ENCODE peak calls at places on chromosomes 11 and 22, in seven cellular contexts. One of them, this sample, is unnamed.

GRCh38 chr11:67606150-67606476 is 623 bp upstream of the NDUFV1 start:
- DNase-seq in Caco-2: no peak
- DNase-seq in A549: no peak
- DNase-seq in activated CD8-positive, alpha-beta T cell treated with anti-CD3 and anti-CD28 coated beads for 36 hours: no peak
- DNase-seq in endothelial cell of umbilical vein: no peak
- DNase-seq in B cell: no peak
- DNase-seq in CD4-positive, alpha-beta T cell: no peak
- DNase-seq in this sample: no peak

GRCh38 chr22:49046546-49047305 is 780.9 kb downstream of the BRD1 start:
- DNase-seq in B cell: peak
- DNase-seq in Caco-2: peak
- DNase-seq in activated CD8-positive, alpha-beta T cell treated with anti-CD3 and anti-CD28 coated beads for 36 hours: peak
- DNase-seq in A549: peak
- DNase-seq in endothelial cell of umbilical vein: no peak
- DNase-seq in CD4-positive, alpha-beta T cell: peak
- DNase-seq in this sample: peak

GRCh38 chr11:134372961-134373360 is 39.1 kb downstream of the B3GAT1 start:
- DNase-seq in endothelial cell of umbilical vein: no peak
- DNase-seq in B cell: no peak
- DNase-seq in activated CD8-positive, alpha-beta T cell treated with anti-CD3 and anti-CD28 coated beads for 36 hours: no peak
- DNase-seq in Caco-2: no peak
- DNase-seq in A549: no peak
- DNase-seq in CD4-positive, alpha-beta T cell: no peak
- DNase-seq in this sample: no peak

GRCh38 chr11:5123802-5124521 is 14.2 kb downstream of the OR52A5 start:
- DNase-seq in endothelial cell of umbilical vein: peak
- DNase-seq in B cell: no peak
- DNase-seq in activated CD8-positive, alpha-beta T cell treated with anti-CD3 and anti-CD28 coated beads for 36 hours: peak
- DNase-seq in A549: peak
- DNase-seq in Caco-2: peak
- DNase-seq in CD4-positive, alpha-beta T cell: peak
- DNase-seq in this sample: peak

GRCh38 chr11:77107950-77108349 is 5.3 kb downstream of the OMP start:
- DNase-seq in B cell: no peak
- DNase-seq in activated CD8-positive, alpha-beta T cell treated with anti-CD3 and anti-CD28 coated beads for 36 hours: no peak
- DNase-seq in Caco-2: no peak
- DNase-seq in endothelial cell of umbilical vein: peak
- DNase-seq in CD4-positive, alpha-beta T cell: no peak
- DNase-seq in A549: peak
- DNase-seq in this sample: no peak

GRCh38 chr11:118911113-118911879 is 14.4 kb downstream of the BCL9L start:
- DNase-seq in A549: no peak
- DNase-seq in Caco-2: peak
- DNase-seq in activated CD8-positive, alpha-beta T cell treated with anti-CD3 and anti-CD28 coated beads for 36 hours: peak
- DNase-seq in endothelial cell of umbilical vein: no peak
- DNase-seq in CD4-positive, alpha-beta T cell: peak
- DNase-seq in B cell: no peak
- DNase-seq in this sample: no peak

GRCh38 chr11:134583397-134583990 is 171.5 kb upstream of the B3GAT1 start:
- DNase-seq in activated CD8-positive, alpha-beta T cell treated with anti-CD3 and anti-CD28 coated beads for 36 hours: no peak
- DNase-seq in Caco-2: no peak
- DNase-seq in B cell: no peak
- DNase-seq in A549: no peak
- DNase-seq in CD4-positive, alpha-beta T cell: no peak
- DNase-seq in endothelial cell of umbilical vein: no peak
- DNase-seq in this sample: peak

GRCh38 chr11:44094260-44094868 is 1.1 kb upstream of the EXT2 start:
- DNase-seq in endothelial cell of umbilical vein: peak
- DNase-seq in Caco-2: peak
- DNase-seq in CD4-positive, alpha-beta T cell: peak
- DNase-seq in B cell: peak
- DNase-seq in activated CD8-positive, alpha-beta T cell treated with anti-CD3 and anti-CD28 coated beads for 36 hours: peak
- DNase-seq in A549: peak
- DNase-seq in this sample: peak

GRCh38 chr11:75189911-75190310 is 39.0 kb downstream of the SLCO2B1 start:
- DNase-seq in activated CD8-positive, alpha-beta T cell treated with anti-CD3 and anti-CD28 coated beads for 36 hours: no peak
- DNase-seq in B cell: no peak
- DNase-seq in Caco-2: no peak
- DNase-seq in A549: no peak
- DNase-seq in CD4-positive, alpha-beta T cell: no peak
- DNase-seq in endothelial cell of umbilical vein: no peak
- DNase-seq in this sample: no peak

GRCh38 chr22:28429711-28430110 is 249.9 kb downstream of the TTC28 start:
- DNase-seq in B cell: no peak
- DNase-seq in activated CD8-positive, alpha-beta T cell treated with anti-CD3 and anti-CD28 coated beads for 36 hours: no peak
- DNase-seq in CD4-positive, alpha-beta T cell: no peak
- DNase-seq in A549: no peak
- DNase-seq in Caco-2: no peak
- DNase-seq in endothelial cell of umbilical vein: no peak
- DNase-seq in this sample: no peak

GRCh38 chr11:34630544-34630943 is 9.7 kb downstream of the EHF start:
- DNase-seq in CD4-positive, alpha-beta T cell: no peak
- DNase-seq in B cell: no peak
- DNase-seq in Caco-2: no peak
- DNase-seq in A549: no peak
- DNase-seq in endothelial cell of umbilical vein: no peak
- DNase-seq in activated CD8-positive, alpha-beta T cell treated with anti-CD3 and anti-CD28 coated beads for 36 hours: no peak
- DNase-seq in this sample: no peak

GRCh38 chr22:33896801-33897620 is 23.3 kb downstream of the LARGE1 start:
- DNase-seq in CD4-positive, alpha-beta T cell: no peak
- DNase-seq in endothelial cell of umbilical vein: no peak
- DNase-seq in Caco-2: no peak
- DNase-seq in B cell: no peak
- DNase-seq in activated CD8-positive, alpha-beta T cell treated with anti-CD3 and anti-CD28 coated beads for 36 hours: no peak
- DNase-seq in A549: no peak
- DNase-seq in this sample: peak

GRCh38 chr11:33329705-33330329 is 72.6 kb downstream of the HIPK3 start:
- DNase-seq in endothelial cell of umbilical vein: peak
- DNase-seq in A549: peak
- DNase-seq in activated CD8-positive, alpha-beta T cell treated with anti-CD3 and anti-CD28 coated beads for 36 hours: peak
- DNase-seq in Caco-2: peak
- DNase-seq in B cell: peak
- DNase-seq in CD4-positive, alpha-beta T cell: peak
- DNase-seq in this sample: peak

GRCh38 chr11:57357827-57358226 is 19.7 kb downstream of the P2RX3 start:
- DNase-seq in Caco-2: no peak
- DNase-seq in activated CD8-positive, alpha-beta T cell treated with anti-CD3 and anti-CD28 coated beads for 36 hours: no peak
- DNase-seq in CD4-positive, alpha-beta T cell: no peak
- DNase-seq in B cell: no peak
- DNase-seq in A549: no peak
- DNase-seq in endothelial cell of umbilical vein: no peak
- DNase-seq in this sample: no peak

GRCh38 chr22:40196628-40197027 is 18.9 kb downstream of the TNRC6B start:
- DNase-seq in endothelial cell of umbilical vein: peak
- DNase-seq in CD4-positive, alpha-beta T cell: no peak
- DNase-seq in B cell: no peak
- DNase-seq in activated CD8-positive, alpha-beta T cell treated with anti-CD3 and anti-CD28 coated beads for 36 hours: peak
- DNase-seq in Caco-2: no peak
- DNase-seq in A549: peak
- DNase-seq in this sample: peak

DNA sequence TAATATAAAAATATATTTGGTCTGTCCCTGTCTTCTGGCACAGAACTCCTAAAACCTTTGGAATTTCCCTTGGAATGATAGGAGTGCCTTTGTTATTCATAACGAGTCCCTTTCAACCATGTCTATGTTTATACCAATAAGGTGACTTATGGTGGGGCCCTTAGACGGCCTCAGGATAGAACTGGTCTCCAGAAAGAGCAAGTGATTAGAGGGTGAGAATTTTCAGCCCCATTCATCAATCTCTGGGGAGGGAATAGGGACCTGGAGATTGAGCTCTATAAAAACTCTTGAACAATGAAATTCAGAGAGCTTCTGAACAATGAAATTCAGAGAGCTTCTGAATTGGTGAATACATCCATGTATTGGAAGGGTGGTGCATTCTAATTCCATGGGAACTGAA is 18.4 kb upstream of the PICALM start:
- DNase-seq in activated CD8-positive, alpha-beta T cell treated with anti-CD3 and anti-CD28 coated beads for 36 hours: no peak
- DNase-seq in B cell: no peak
- DNase-seq in endothelial cell of umbilical vein: no peak
- DNase-seq in A549: no peak
- DNase-seq in Caco-2: no peak
- DNase-seq in CD4-positive, alpha-beta T cell: no peak
- DNase-seq in this sample: no peak
- TF ChIP-seq CTCF in activated CD8-positive, alpha-beta T cell treated with anti-CD3 and anti-CD28 coated beads for 36 hours: no peak
- TF ChIP-seq CTCF in B cell: no peak
- TF ChIP-seq CTCF in endothelial cell of umbilical vein: no peak
- TF ChIP-seq CTCF in A549: no peak
- TF ChIP-seq CTCF in Caco-2: no peak
- TF ChIP-seq CTCF in CD4-positive, alpha-beta T cell: no peak
- TF ChIP-seq CTCF in this sample: no peak

DNA sequence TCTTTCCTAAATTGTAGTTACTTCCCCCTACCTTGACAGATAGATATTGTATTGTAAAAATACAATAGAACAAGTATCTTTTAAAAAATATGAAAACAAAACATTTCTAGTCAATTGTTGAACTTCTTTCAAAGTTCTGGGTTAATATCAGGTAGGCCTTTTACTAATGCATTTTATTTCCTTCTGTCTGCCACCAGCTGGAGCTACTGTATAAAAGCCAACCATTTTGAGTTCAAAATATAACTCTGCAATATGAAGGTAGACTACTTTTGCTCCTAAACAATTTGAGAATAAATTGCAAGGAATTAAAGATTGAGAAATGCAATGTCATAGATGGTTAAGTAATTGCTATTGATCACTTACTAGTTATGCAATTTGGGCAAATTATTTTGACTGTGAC is 22.1 kb upstream of the LIN7C start:
- DNase-seq in A549: no peak
- DNase-seq in B cell: no peak
- DNase-seq in Caco-2: no peak
- DNase-seq in activated CD8-positive, alpha-beta T cell treated with anti-CD3 and anti-CD28 coated beads for 36 hours: no peak
- DNase-seq in endothelial cell of umbilical vein: no peak
- DNase-seq in CD4-positive, alpha-beta T cell: no peak
- DNase-seq in this sample: no peak
- TF ChIP-seq CTCF in A549: peak
- TF ChIP-seq CTCF in B cell: no peak
- TF ChIP-seq CTCF in Caco-2: no peak
- TF ChIP-seq CTCF in activated CD8-positive, alpha-beta T cell treated with anti-CD3 and anti-CD28 coated beads for 36 hours: no peak
- TF ChIP-seq CTCF in endothelial cell of umbilical vein: no peak
- TF ChIP-seq CTCF in CD4-positive, alpha-beta T cell: no peak
- TF ChIP-seq CTCF in this sample: no peak

DNA sequence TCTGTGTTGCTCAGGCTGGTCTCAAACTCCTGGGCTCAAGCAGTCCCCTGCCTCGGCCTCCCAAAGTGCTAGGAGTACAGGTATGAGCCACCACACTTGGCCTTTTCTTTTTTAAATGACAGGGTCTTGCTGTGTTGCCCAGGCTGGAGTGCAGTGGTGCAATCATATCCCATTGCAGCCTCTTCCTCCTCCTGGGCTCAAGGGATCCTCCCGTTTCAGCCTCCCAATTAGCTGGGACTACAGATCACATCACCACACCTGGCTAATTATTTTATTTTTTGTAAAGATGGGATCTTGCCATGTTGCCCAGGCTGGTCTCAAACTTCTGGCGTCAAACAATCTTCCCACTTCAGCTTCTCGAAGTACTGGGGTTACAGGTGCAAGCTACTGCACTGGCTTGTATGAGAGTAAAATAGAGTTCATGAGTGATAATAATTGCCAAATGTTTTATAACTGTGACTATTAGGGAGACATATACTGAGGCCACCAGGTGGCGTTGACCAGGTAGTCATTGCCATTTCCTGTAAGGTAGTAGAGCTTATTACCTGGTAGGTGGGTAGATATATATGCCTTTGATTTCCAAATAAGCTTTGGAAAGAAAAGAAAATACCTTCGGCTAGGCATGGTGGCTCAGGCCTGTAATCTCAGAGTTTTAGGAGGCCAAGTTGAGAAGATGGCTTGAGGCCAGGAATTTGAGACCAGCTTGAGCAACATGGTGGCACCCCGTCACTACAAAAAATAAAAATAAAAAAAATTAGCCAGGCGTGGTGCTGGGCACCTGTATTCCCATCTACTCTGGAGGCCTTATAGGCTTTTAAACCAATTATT is 5.4 kb downstream of the FDX1 start:
- DNase-seq in A549: no peak
- DNase-seq in endothelial cell of umbilical vein: no peak
- DNase-seq in CD4-positive, alpha-beta T cell: peak
- DNase-seq in B cell: no peak
- DNase-seq in activated CD8-positive, alpha-beta T cell treated with anti-CD3 and anti-CD28 coated beads for 36 hours: peak
- DNase-seq in Caco-2: peak
- DNase-seq in this sample: no peak
- TF ChIP-seq CTCF in A549: peak
- TF ChIP-seq CTCF in endothelial cell of umbilical vein: no peak
- TF ChIP-seq CTCF in CD4-positive, alpha-beta T cell: no peak
- TF ChIP-seq CTCF in B cell: peak
- TF ChIP-seq CTCF in activated CD8-positive, alpha-beta T cell treated with anti-CD3 and anti-CD28 coated beads for 36 hours: peak
- TF ChIP-seq CTCF in Caco-2: peak
- TF ChIP-seq CTCF in this sample: no peak

DNA sequence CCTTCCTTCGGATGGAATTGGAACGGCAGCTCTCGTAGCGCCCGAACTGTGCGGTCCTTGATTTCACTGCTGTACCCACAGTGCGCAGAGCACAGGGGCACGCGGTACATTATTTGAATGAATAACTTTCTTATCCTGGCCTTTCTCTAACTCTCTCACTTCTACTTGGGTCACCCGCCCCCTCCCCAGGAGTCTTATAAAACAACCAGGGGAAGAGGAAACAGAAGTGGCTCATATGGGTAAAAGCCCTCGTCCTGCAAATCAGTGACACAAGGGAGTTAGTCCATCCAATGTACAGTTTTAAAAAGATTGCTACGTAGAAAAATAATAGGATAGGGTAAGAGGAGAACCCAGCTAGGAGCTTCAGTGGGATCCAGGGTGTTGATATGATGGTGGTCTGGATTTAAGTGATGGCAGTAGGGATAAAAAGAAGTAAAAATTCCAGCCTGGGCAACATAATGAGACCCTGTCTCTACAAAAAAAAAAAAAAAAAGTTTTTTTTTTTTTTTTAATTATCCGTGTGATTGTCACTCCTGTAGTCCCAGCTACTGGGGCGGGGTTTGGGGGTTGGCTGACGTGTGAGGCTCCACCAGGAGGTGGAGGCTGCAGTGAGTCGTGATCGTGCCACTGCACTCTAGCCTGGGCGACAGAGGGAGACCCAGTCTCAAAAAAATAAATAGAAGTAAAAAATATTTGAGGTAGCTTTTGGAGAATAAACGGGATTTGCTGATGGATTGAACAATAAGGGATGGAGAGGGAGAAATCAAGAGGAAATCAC is 7.1 kb upstream of the L3MBTL2 start:
- DNase-seq in CD4-positive, alpha-beta T cell: peak
- DNase-seq in activated CD8-positive, alpha-beta T cell treated with anti-CD3 and anti-CD28 coated beads for 36 hours: peak
- DNase-seq in Caco-2: peak
- DNase-seq in B cell: no peak
- DNase-seq in A549: peak
- DNase-seq in endothelial cell of umbilical vein: peak
- DNase-seq in this sample: no peak
- TF ChIP-seq CTCF in CD4-positive, alpha-beta T cell: no peak
- TF ChIP-seq CTCF in activated CD8-positive, alpha-beta T cell treated with anti-CD3 and anti-CD28 coated beads for 36 hours: no peak
- TF ChIP-seq CTCF in Caco-2: no peak
- TF ChIP-seq CTCF in B cell: no peak
- TF ChIP-seq CTCF in A549: no peak
- TF ChIP-seq CTCF in endothelial cell of umbilical vein: peak
- TF ChIP-seq CTCF in this sample: no peak